ENCODE peak calls at places on chromosomes 3 and 15, in seven cellular contexts. One of them, this sample, is unnamed.

GRCh38 chr3:51547274-51547673 is 8.8 kb downstream of the RAD54L2 start:
- DNase-seq in choroid plexus epithelial cell: no peak
- DNase-seq in fibroblast of villous mesenchyme: no peak
- DNase-seq in DMS53: no peak
- DNase-seq in esophagus squamous epithelium: no peak
- DNase-seq in AG09309: no peak
- DNase-seq in B cell: no peak
- DNase-seq in this sample: no peak

GRCh38 chr3:165195226-165195625 is 958 bp downstream of the SLITRK3 start:
- DNase-seq in choroid plexus epithelial cell: no peak
- DNase-seq in fibroblast of villous mesenchyme: no peak
- DNase-seq in DMS53: peak
- DNase-seq in esophagus squamous epithelium: no peak
- DNase-seq in AG09309: no peak
- DNase-seq in B cell: no peak
- DNase-seq in this sample: no peak

GRCh38 chr3:128297401-128298138 is 144.3 kb downstream of the EEFSEC start:
- DNase-seq in choroid plexus epithelial cell: peak
- DNase-seq in fibroblast of villous mesenchyme: peak
- DNase-seq in DMS53: peak
- DNase-seq in esophagus squamous epithelium: no peak
- DNase-seq in AG09309: peak
- DNase-seq in B cell: no peak
- DNase-seq in this sample: peak

GRCh38 chr15:92636950-92637481 is 18.6 kb downstream of the FAM174B start:
- DNase-seq in choroid plexus epithelial cell: no peak
- DNase-seq in fibroblast of villous mesenchyme: no peak
- DNase-seq in DMS53: peak
- DNase-seq in esophagus squamous epithelium: no peak
- DNase-seq in AG09309: no peak
- DNase-seq in B cell: no peak
- DNase-seq in this sample: no peak

GRCh38 chr3:186207515-186207914 is 98.6 kb upstream of the ETV5 start:
- DNase-seq in choroid plexus epithelial cell: no peak
- DNase-seq in fibroblast of villous mesenchyme: no peak
- DNase-seq in DMS53: no peak
- DNase-seq in esophagus squamous epithelium: no peak
- DNase-seq in AG09309: no peak
- DNase-seq in B cell: no peak
- DNase-seq in this sample: no peak

GRCh38 chr3:26049956-26050355 is 260.1 kb downstream of the OXSM start:
- DNase-seq in choroid plexus epithelial cell: no peak
- DNase-seq in fibroblast of villous mesenchyme: no peak
- DNase-seq in DMS53: no peak
- DNase-seq in esophagus squamous epithelium: no peak
- DNase-seq in AG09309: no peak
- DNase-seq in B cell: no peak
- DNase-seq in this sample: no peak

GRCh38 chr3:148992027-148992634 is 791 bp downstream of the GYG1 start:
- DNase-seq in choroid plexus epithelial cell: peak
- DNase-seq in fibroblast of villous mesenchyme: peak
- DNase-seq in DMS53: peak
- DNase-seq in esophagus squamous epithelium: no peak
- DNase-seq in AG09309: no peak
- DNase-seq in B cell: peak
- DNase-seq in this sample: no peak

GRCh38 chr15:69578792-69579587 is 126.4 kb downstream of the RPLP1 start:
- DNase-seq in choroid plexus epithelial cell: no peak
- DNase-seq in fibroblast of villous mesenchyme: no peak
- DNase-seq in DMS53: peak
- DNase-seq in esophagus squamous epithelium: no peak
- DNase-seq in AG09309: no peak
- DNase-seq in B cell: no peak
- DNase-seq in this sample: no peak

GRCh38 chr15:74776851-74777768 is 4.8 kb upstream of the CSK start:
- DNase-seq in choroid plexus epithelial cell: peak
- DNase-seq in fibroblast of villous mesenchyme: no peak
- DNase-seq in DMS53: no peak
- DNase-seq in esophagus squamous epithelium: no peak
- DNase-seq in AG09309: no peak
- DNase-seq in B cell: peak
- DNase-seq in this sample: no peak